ENCODE peak calls at places on chromosomes 2 and 18, in nine cellular contexts. H is stimulated activated CD4-positive, alpha-beta T cell treated with anti-CD3 and anti-CD28 coated beads, Interleukin-1b, Interleukin-23, amount 100 ng/mL, for 24 hours; M is effector memory CD8-positive, alpha-beta T cell; K is IMR-90; A is type B pancreatic cell; I is NCI-H1092; V is posterior cingulate gyrus; G is fibroblast of the aortic adventitia; Q is HEK293T. U is an unnamed sample.

GRCh38 chr2:104163611-104164157 is 690.2 kb upstream of the POU3F3 start:
- DNase-seq in I (no peak), A (no peak), H (no peak), G (no peak), V (no peak), K (no peak), Q (no peak), M (no peak), U (no peak)

GRCh38 chr18:77249583-77250500 is at the start of gene GALR1:
- DNase-seq in Q (no peak), K (no peak), H (no peak), V (no peak), M (no peak), I (no peak), A (no peak), G (peak), U (no peak)

GRCh38 chr2:228048838-228049490 is 132.5 kb downstream of the SPHKAP start:
- DNase-seq in I (peak), A (no peak), H (no peak), Q (peak), K (peak), V (no peak), M (no peak), G (peak), U (peak)

GRCh38 chr2:74439373-74440004 is 2.2 kb downstream of the RTKN start:
- DNase-seq in I (no peak), M (no peak), H (no peak), Q (no peak), V (no peak), A (no peak), K (no peak), G (no peak), U (no peak)

GRCh38 chr2:167686691-167687090 is 560.7 kb downstream of the STK39 start:
- DNase-seq in G (no peak), I (no peak), H (no peak), Q (no peak), M (no peak), A (no peak), K (no peak), V (no peak), U (no peak)

GRCh38 chr18:5895886-5896740 is 791 bp upstream of the TMEM200C start:
- DNase-seq in M (no peak), A (peak), K (peak), I (no peak), V (peak), G (no peak), H (no peak), Q (peak), U (no peak)

GRCh38 chr18:46079336-46079735 is 7.3 kb upstream of the PSTPIP2 start:
- DNase-seq in K (no peak), I (no peak), M (no peak), H (no peak), Q (no peak), G (no peak), V (no peak), A (peak), U (no peak)

GRCh38 chr2:35783723-35784122 is 571.9 kb upstream of the CRIM1 start:
- DNase-seq in A (no peak), G (no peak), K (no peak), M (no peak), I (no peak), H (no peak), Q (no peak), V (no peak), U (no peak)

GRCh38 chr2:145593280-145593679 is 1073.4 kb upstream of the ZEB2 start:
- DNase-seq in I (no peak), G (no peak), M (no peak), K (no peak), H (no peak), A (no peak), V (no peak), Q (no peak), U (no peak)

GRCh38 chr18:27839141-27839540 is 337.8 kb downstream of the CDH2 start:
- DNase-seq in K (peak), A (no peak), I (no peak), H (no peak), V (no peak), G (peak), M (no peak), Q (no peak), U (peak)

GRCh38 chr18:8990276-8991031 is 112.0 kb upstream of the NDUFV2 start:
- DNase-seq in V (peak), Q (no peak), K (no peak), A (no peak), H (no peak), M (no peak), I (no peak), G (peak), U (no peak)

GRCh38 chr2:88016948-88017779 is 817 bp upstream of the RNU2-63P start:
- DNase-seq in Q (peak), M (no peak), I (peak), V (no peak), K (no peak), G (peak), H (no peak), A (no peak), U (no peak)

GRCh38 chr2:104708967-104709366 is 144.9 kb upstream of the POU3F3 start:
- DNase-seq in Q (no peak), V (no peak), K (no peak), I (no peak), A (no peak), H (no peak), M (no peak), G (no peak), U (no peak)

GRCh38 chr18:46754661-46755292 is 2.1 kb downstream of the ST8SIA5 start:
- DNase-seq in H (no peak), K (no peak), I (peak), Q (no peak), V (no peak), A (no peak), M (no peak), G (no peak), U (no peak)

GRCh38 chr2:235746257-235746934 is 252.6 kb downstream of the AGAP1 start:
- DNase-seq in I (peak), M (peak), K (peak), V (peak), G (peak), A (no peak), H (no peak), Q (peak), U (peak)

GRCh38 chr2:58364098-58364497 is 123.0 kb upstream of the FANCL start:
- DNase-seq in K (no peak), H (no peak), Q (no peak), M (no peak), I (no peak), V (no peak), G (no peak), A (no peak), U (no peak)

GRCh38 chr2:18763338-18763737 is 174.0 kb upstream of the NT5C1B start:
- DNase-seq in G (peak), H (no peak), K (peak), V (no peak), I (no peak), A (no peak), Q (no peak), M (no peak), U (peak)

GRCh38 chr2:105294844-105295481 is 34.6 kb downstream of the TGFBRAP1 start:
- DNase-seq in Q (peak), G (peak), H (no peak), V (peak), I (no peak), A (peak), K (peak), M (no peak), U (peak)

GRCh38 chr2:161418715-161419337 is 2.7 kb downstream of the TBR1 start:
- DNase-seq in A (no peak), I (no peak), H (no peak), M (no peak), K (peak), Q (no peak), G (no peak), V (no peak), U (no peak)

GRCh38 chr2:203453858-203454451 is 81.1 kb downstream of the RAPH1 start:
- DNase-seq in G (peak), A (no peak), H (no peak), K (peak), V (no peak), M (peak), Q (peak), I (peak), U (peak)